ENCODE peak calls at places on chromosomes 5 and 9, in four cellular contexts. W is H1, D is K562, B is HepG2. G is an unnamed sample.

GRCh38 chr9:14417230-14417629 is 103.3 kb upstream of the NFIB start:
- DNase-seq in W (no peak), D (no peak), B (no peak), G (peak; percentile 45)

GRCh38 chr5:42985129-42986037 is 54.7 kb downstream of the ANXA2R start:
- DNase-seq in W (no peak), D (no peak), B (peak; percentile 43), G (peak; percentile 88)

GRCh38 chr9:114112778-114113585 is 13.9 kb upstream of the KIF12 start:
- DNase-seq in W (no peak), D (no peak), B (no peak), G (peak; percentile 75)

GRCh38 chr5:80667384-80667783 is 12.6 kb upstream of the DHFR start:
- DNase-seq in W (no peak), D (no peak), B (no peak), G (no peak)

GRCh38 chr5:150853560-150853959 is 7.2 kb downstream of the IRGM start:
- DNase-seq in W (no peak), D (no peak), B (no peak), G (no peak)

GRCh38 chr5:114857951-114858401 is 311.7 kb downstream of the TRIM36 start:
- DNase-seq in W (no peak), D (no peak), B (no peak), G (no peak)

GRCh38 chr5:122499617-122500016 is 187.6 kb downstream of the SNCAIP start:
- DNase-seq in W (no peak), D (no peak), B (no peak), G (no peak)

GRCh38 chr5:80926536-80926935 is 33.6 kb upstream of the RASGRF2 start:
- DNase-seq in W (no peak), D (no peak), B (no peak), G (no peak)

GRCh38 chr9:92534199-92535159 is 1.3 kb downstream of the ECM2 start:
- DNase-seq in W (no peak), D (no peak), B (no peak), G (peak; percentile 34)

GRCh38 chr5:170642776-170643436 is 139.1 kb downstream of the KCNIP1 start:
- DNase-seq in W (no peak), D (no peak), B (no peak), G (no peak)
- H3K27me3 ChIP-seq in W (no peaks in the 10 kb centered on the region), D (no peaks in the 10 kb centered on the region), B (peaks cover 24% of the 10 kb centered on the region), G (peaks cover 1% of the 10 kb centered on the region)

GRCh38 chr9:27367175-27367798 is 70.3 kb upstream of the EQTN start:
- DNase-seq in W (no peak), D (no peak), B (no peak), G (no peak)

GRCh38 chr9:27365977-27366376 is 69.0 kb upstream of the EQTN start:
- DNase-seq in W (no peak), D (no peak), B (no peak), G (no peak)

GRCh38 chr9:27368317-27368985 is 71.5 kb upstream of the EQTN start:
- DNase-seq in W (no peak), D (no peak), B (no peak), G (no peak)

GRCh38 chr9:27369591-27369990 is 72.6 kb upstream of the EQTN start:
- DNase-seq in W (no peak), D (no peak), B (no peak), G (no peak)

GRCh38 chr9:27367922-27368316 is 71.0 kb upstream of the EQTN start:
- DNase-seq in W (no peak), D (no peak), B (no peak), G (no peak)
- TF ChIP-seq MAFK in W (no peak), D (no peak), B (no peak), G (no peak)

GRCh38 chr9:35728041-35728971 is 3.7 kb downstream of the TLN1 start:
- DNase-seq in W (peak; percentile 56), D (peak; percentile 30), B (peak; percentile 91), G (peak; percentile 90)

GRCh38 chr9:35726876-35727438 is 5.0 kb downstream of the TLN1 start:
- DNase-seq in W (no peak), D (no peak), B (peak; percentile 35), G (peak; percentile 51)

GRCh38 chr9:35729700-35730485 is 2.1 kb downstream of the TLN1 start:
- DNase-seq in W (no peak), D (peak; percentile 50), B (peak; percentile 41), G (peak; percentile 91)

GRCh38 chr9:35729101-35729500 is 2.9 kb downstream of the TLN1 start:
- DNase-seq in W (no peak), D (no peak), B (no peak), G (peak; percentile 18)

GRCh38 chr9:35727676-35728040 is 4.3 kb downstream of the TLN1 start:
- DNase-seq in W (no peak), D (peak; percentile 56), B (no peak), G (no peak)
- H3K4me3 ChIP-seq in W (peak overlapping the region; percentile 35), D (peak overlapping the region; percentile 85), B (peak overlapping the region; percentile 98), G (peak overlapping the region; percentile 41)

DNA sequence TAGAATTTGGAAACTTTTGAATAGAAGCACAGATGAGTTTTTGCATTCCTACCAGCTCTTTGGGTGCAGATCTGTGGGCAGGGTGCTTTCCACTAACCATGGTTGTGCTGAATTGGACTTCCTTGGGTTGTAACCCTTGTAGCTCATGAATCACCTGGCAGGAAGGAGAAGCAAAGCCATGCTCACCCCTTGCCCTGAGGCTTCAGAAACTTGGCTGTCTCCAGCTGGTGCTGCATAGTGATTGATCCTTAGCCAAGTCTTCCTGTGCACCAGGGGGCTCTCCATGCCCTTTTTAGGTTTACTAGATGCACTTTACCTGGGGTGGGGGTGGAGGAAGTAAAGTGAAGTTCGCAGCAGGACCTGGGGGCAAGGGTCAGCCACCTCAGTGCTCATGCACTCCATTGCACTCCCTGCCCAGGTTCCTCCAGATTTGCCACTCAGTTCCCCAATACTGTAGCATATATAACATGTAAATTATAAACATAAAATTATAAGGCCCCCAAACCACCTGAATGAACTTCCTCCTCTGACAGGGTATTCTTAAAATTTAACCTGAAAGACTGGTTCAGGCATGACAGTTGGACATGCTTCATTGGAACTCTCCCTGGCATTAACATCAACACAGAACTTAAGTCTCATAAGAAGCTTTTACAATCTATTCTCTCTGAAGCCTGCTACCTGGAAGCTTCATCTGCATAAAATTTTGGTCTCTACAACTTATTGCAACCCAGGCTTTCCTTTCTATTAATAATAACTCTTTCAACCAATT is 25.8 kb upstream of the IFNA14 start:
- DNase-seq in W (no peak), D (no peak), B (no peak), G (no peak)
- H3K27me3 ChIP-seq in W (peaks cover 59% of the 10 kb centered on the region), D (no peaks in the 10 kb centered on the region), B (no peaks in the 10 kb centered on the region), G (peaks cover 1% of the 10 kb centered on the region)

GRCh38 chr9:133060417-133060841 is 1.4 kb upstream of the CEL start:
- DNase-seq in W (no peak), D (peak; percentile 34), B (no peak), G (no peak)
- TF ChIP-seq MAFK in W (no peak), D (no peak), B (no peak), G (no peak)

GRCh38 chr5:176680226-176680563 is 32.9 kb downstream of the TSPAN17 start:
- DNase-seq in W (no peak), D (no peak), B (no peak), G (no peak)
- H3K4me3 ChIP-seq in W (peak overlapping the region; percentile 29), D (no peak overlapping the region), B (no peak overlapping the region), G (no peak overlapping the region)

GRCh38 chr9:87498816-87499454 is 1.3 kb downstream of the DAPK1 start:
- DNase-seq in W (no peak), D (no peak), B (no peak), G (no peak)

GRCh38 chr9:87497604-87498045 is at the start of gene DAPK1:
- DNase-seq in W (peak; percentile 86), D (peak; percentile 77), B (peak; percentile 55), G (no peak)

GRCh38 chr9:87499455-87500015 is 1.9 kb downstream of the DAPK1 start:
- DNase-seq in W (no peak), D (no peak), B (no peak), G (no peak)

GRCh38 chr9:87497080-87497603 is 525 bp upstream of the DAPK1 start:
- DNase-seq in W (no peak), D (no peak), B (no peak), G (no peak)

DNA sequence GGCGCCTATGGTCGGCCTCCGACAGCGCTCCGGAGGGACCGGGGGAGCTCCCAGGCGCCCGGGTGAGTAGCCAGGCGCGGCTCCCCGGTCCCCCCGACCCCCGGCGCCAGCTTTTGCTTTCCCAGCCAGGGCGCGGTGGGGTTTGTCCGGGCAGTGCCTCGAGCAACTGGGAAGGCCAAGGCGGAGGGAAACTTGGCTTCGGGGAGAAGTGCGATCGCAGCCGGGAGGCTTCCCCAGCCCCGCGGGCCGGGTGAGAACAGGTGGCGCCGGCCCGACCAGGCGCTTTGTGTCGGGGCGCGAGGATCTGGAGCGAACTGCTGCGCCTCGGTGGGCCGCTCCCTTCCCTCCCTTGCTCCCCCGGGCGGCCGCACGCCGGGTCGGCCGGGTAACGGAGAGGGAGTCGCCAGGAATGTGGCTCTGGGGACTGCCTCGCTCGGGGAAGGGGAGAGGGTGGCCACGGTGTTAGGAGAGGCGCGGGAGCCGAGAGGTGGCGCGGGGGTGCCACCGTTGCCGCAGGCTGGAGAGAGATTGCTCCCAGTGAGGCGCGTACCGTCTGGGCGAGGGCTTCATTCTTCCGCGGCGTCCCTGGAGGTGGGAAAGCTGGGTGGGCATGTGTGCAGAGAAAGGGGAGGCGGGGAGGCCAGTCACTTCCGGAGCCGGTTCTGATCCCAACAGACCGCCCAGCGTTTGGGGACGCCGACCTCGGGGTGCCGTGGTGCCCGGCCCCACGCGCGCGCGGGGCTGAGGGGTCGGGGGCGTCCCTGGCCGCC is 564 bp downstream of the DAPK1 start:
- DNase-seq in W (peak; percentile 75), D (peak; percentile 50), B (peak; percentile 48), G (no peak)
- H3K27me3 ChIP-seq in W (no peaks in the 10 kb centered on the region), D (no peaks in the 10 kb centered on the region), B (no peaks in the 10 kb centered on the region), G (peaks cover 28% of the 10 kb centered on the region)

DNA sequence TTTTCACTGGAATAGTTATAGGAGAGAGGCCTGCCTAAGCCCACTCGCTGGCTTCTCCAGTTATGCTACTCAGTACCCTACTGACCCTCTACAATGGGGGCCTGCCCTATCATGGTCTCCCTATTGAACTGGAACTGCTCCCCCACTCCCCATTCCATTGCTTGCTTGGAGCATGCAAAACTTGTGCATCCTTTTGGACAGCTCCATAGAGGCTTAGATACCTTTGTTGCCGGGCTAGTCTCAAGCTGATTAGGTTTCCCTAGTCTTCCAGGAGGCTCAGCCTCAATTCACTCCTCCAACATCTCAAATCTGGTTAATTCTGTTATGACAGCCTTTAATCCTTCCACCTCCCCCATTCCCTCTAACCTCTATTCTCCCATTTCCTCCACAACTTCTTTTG is 39.9 kb downstream of the KIF24 start:
- DNase-seq in W (no peak), D (no peak), B (no peak), G (peak; percentile 8)
- TF ChIP-seq MAFK in W (no peak), D (no peak), B (no peak), G (no peak)

GRCh38 chr5:21573915-21574314 is 1279.2 kb downstream of the CDH12 start:
- DNase-seq in W (no peak), D (no peak), B (no peak), G (no peak)

DNA sequence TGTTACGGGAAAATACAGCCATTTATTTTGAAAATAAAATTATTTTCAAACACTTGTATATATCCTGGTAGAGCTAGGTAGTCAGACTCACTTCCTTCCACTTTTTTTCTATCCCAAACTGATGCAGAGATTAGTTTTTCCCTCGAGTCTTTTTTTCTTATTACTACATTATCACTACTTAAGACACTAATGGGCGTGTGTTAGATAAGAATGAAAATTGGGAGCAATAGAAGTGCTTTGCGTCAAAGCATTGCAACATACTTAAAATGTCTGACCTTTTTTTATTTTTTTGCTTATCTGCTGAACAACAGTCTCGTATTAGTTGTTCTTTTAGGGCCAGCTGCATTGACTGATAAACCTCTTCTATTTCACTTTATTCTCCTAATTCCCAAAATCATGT is 1278.7 kb downstream of the CDH12 start:
- DNase-seq in W (no peak), D (no peak), B (no peak), G (no peak)
- H3K4me3 ChIP-seq in W (no peak overlapping the region), D (no peak overlapping the region), B (no peak overlapping the region), G (no peak overlapping the region)

G was measured in IMR-90.